ENCODE peak calls at places on chromosomes 4 and X, in nine cellular contexts. N is mucosa of descending colon; Y is HuH-7.5; M is stimulated activated CD8-positive, alpha-beta memory T cell treated with anti-CD3 and anti-CD28 coated beads, Interleukin-12 subunit alpha, Interleukin-12 subunit beta, amount 100 ng/mL, for 4 hours; G is germinal center; F is nucleus accumbens; S is anterior cingulate cortex; W is putamen; A is neural crest cell. P is an unnamed sample.

GRCh38 chrX:13094780-13095425 is 50.5 kb upstream of the FAM9C start:
- DNase-seq in G (no peak), F (no peak), S (no peak), Y (no peak), A (no peak), M (no peak), N (no peak), W (no peak), P (no peak)

GRCh38 chr4:35608205-35608604 is 636.1 kb downstream of the ARAP2 start:
- DNase-seq in W (no peak), Y (no peak), S (no peak), A (no peak), G (no peak), M (no peak), F (no peak), N (no peak), P (no peak)

GRCh38 chr4:54189140-54189539 is 40.0 kb upstream of the PDGFRA start:
- DNase-seq in W (no peak), S (no peak), N (no peak), Y (no peak), M (no peak), G (no peak), A (no peak), F (no peak), P (no peak)

GRCh38 chr4:158930573-158930972 is 161.7 kb downstream of the FNIP2 start:
- DNase-seq in W (no peak), N (no peak), A (no peak), S (no peak), F (no peak), Y (no peak), G (no peak), M (no peak), P (no peak)

GRCh38 chrX:96906741-96907140 is 23.0 kb downstream of the RPA4 start:
- DNase-seq in Y (no peak), M (no peak), N (no peak), F (no peak), S (no peak), W (no peak), A (no peak), G (no peak), P (no peak)

GRCh38 chr4:20041838-20042237 is 209.9 kb upstream of the SLIT2 start:
- DNase-seq in S (no peak), G (no peak), F (no peak), N (no peak), M (no peak), W (no peak), Y (no peak), A (no peak), P (no peak)

GRCh38 chr4:185470503-185471195 is 884 bp downstream of the CCDC110 start:
- DNase-seq in G (peak), W (peak), S (peak), M (no peak), A (peak), N (peak), Y (peak), F (no peak), P (peak)

GRCh38 chr4:187865914-187866313 is 129.7 kb upstream of the ZFP42 start:
- DNase-seq in F (no peak), M (no peak), S (no peak), W (no peak), G (no peak), N (no peak), A (no peak), Y (no peak), P (no peak)

GRCh38 chr4:139054791-139055376 is 39.3 kb downstream of the NOCT start:
- DNase-seq in A (no peak), W (no peak), F (no peak), Y (no peak), S (no peak), N (no peak), G (no peak), M (no peak), P (no peak)

GRCh38 chrX:40414335-40414734 is 166.4 kb upstream of the ATP6AP2 start:
- DNase-seq in N (no peak), G (no peak), Y (no peak), F (no peak), A (no peak), M (no peak), S (no peak), W (no peak), P (no peak)